ENCODE peak calls at places on chromosomes 13 and 19, in eight cellular contexts. C, O, D, Z, H, I, U and R are unnamed samples.
A peak's percentile ranks its signal among the peaks of the same experiment; 100 is the strongest.

GRCh38 chr19:15048885-15049541 is at the start of gene CASP14:
- DNase-seq in O (no peak), Z (no peak), U (no peak), I (no peak), D (no peak), C (no peak), H (no peak), R (no peak)

GRCh38 chr13:112233256-112233655 is 142.9 kb upstream of the SPACA7 start:
- DNase-seq in Z (no peak), D (peak; percentile 60), I (no peak), U (no peak), H (no peak), O (no peak), C (no peak), R (no peak)

GRCh38 chr19:27993619-27994018 is 1219.3 kb downstream of the UQCRFS1 start:
- DNase-seq in I (no peak), Z (no peak), O (no peak), C (no peak), D (no peak), U (no peak), H (no peak), R (no peak)

GRCh38 chr19:3250675-3251074 is 26.2 kb downstream of the CELF5 start:
- DNase-seq in O (no peak), C (no peak), Z (peak; percentile 40), D (no peak), H (no peak), U (no peak), I (peak; percentile 14), R (no peak)

GRCh38 chr13:99806671-99807070 is 164.9 kb downstream of the ZIC5 start:
- DNase-seq in H (no peak), O (no peak), I (no peak), C (no peak), D (no peak), Z (no peak), U (no peak), R (no peak)

GRCh38 chr13:23695711-23696512 is 125.7 kb downstream of the TNFRSF19 start:
- DNase-seq in H (peak; percentile 72), O (no peak), C (no peak), Z (no peak), D (peak; percentile 90), I (no peak), U (peak; percentile 37), R (no peak)

GRCh38 chr19:679418-680286 is 3.5 kb downstream of the FSTL3 start:
- DNase-seq in H (peak; percentile 85), D (peak; percentile 92), Z (peak; percentile 67), O (no peak), U (peak; percentile 65), C (peak; percentile 80), I (peak; percentile 41), R (peak; percentile 88)

GRCh38 chr19:43789029-43789428 is 8.3 kb upstream of the KCNN4 start:
- DNase-seq in D (no peak), C (peak; percentile 56), H (no peak), I (no peak), Z (no peak), U (no peak), O (no peak), R (no peak)

GRCh38 chr19:3367572-3368440 is 1.4 kb downstream of the NFIC start:
- DNase-seq in C (no peak), I (no peak), H (peak; percentile 59), D (no peak), U (no peak), O (no peak), Z (peak; percentile 44), R (no peak)

GRCh38 chr19:52188822-52189744 is 769 bp upstream of the PPP2R1A start:
- DNase-seq in Z (no peak), C (no peak), I (peak; percentile 47), D (peak; percentile 95), O (no peak), U (no peak), H (peak; percentile 93), R (no peak)

GRCh38 chr19:17726136-17726741 is 7.0 kb downstream of the MAP1S start:
- DNase-seq in H (no peak), U (no peak), O (no peak), Z (no peak), I (no peak), C (no peak), D (peak; percentile 83), R (no peak)

GRCh38 chr13:78758549-78758948 is 99.6 kb upstream of the OBI1 start:
- DNase-seq in H (no peak), C (no peak), U (no peak), D (no peak), O (no peak), Z (no peak), I (no peak), R (no peak)

GRCh38 chr13:20227288-20227687 is 4.8 kb downstream of the GJB6 start:
- DNase-seq in I (no peak), U (no peak), O (no peak), D (no peak), H (no peak), Z (no peak), C (no peak), R (no peak)

DNA sequence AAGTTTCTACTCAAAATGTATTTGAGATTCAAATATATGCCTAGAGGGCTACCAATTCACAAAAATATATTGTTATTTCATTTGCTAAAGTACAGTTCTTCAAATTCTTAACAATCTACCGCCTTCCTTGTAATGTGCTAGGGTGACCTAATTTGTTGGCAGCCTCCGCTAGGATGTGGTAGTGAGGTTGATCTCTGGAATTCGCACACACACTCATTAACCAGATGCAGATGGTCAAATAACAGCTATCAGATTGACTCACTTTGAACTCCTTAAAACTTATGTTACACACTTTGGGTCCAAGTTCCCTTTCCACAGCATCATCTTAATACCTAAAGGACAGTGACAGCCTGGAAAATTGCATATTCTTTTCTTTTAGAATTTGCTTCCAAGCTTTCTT is 367.3 kb downstream of the DCT start:
- DNase-seq in Z (peak; percentile 8), C (peak; percentile 98), D (no peak), U (peak; percentile 6), H (no peak), O (peak; percentile 19), I (peak; percentile 40), R (peak; percentile 66)
- H3K4me3 ChIP-seq in Z (no peak overlapping the region), C (no peak overlapping the region), D (no peak overlapping the region), U (no peak overlapping the region), H (no peak overlapping the region), O (no peak overlapping the region), I (no peak overlapping the region), R (no peak overlapping the region)

GRCh38 chr19:13838071-13838942 is 38.6 kb upstream of the NANOS3 start:
- DNase-seq in Z (no peak), O (no peak), D (no peak), I (no peak), U (no peak), H (no peak), C (no peak), R (no peak)

GRCh38 chr19:13833330-13834265 is 38.4 kb downstream of the ZSWIM4 start:
- DNase-seq in I (peak; percentile 92), U (peak; percentile 96), Z (peak; percentile 96), D (peak; percentile 99), C (peak; percentile 86), O (peak; percentile 92), H (peak; percentile 98), R (peak; percentile 83)

GRCh38 chr19:13834308-13834790 is 39.1 kb downstream of the ZSWIM4 start:
- DNase-seq in O (peak; percentile 19), Z (no peak), I (no peak), D (no peak), U (no peak), C (peak; percentile 76), H (no peak), R (peak; percentile 68)

GRCh38 chr19:13838943-13839192 is 38.1 kb upstream of the NANOS3 start:
- DNase-seq in I (no peak), U (no peak), C (no peak), H (no peak), Z (no peak), D (peak; percentile 93), O (no peak), R (peak; percentile 96)

GRCh38 chr19:13835791-13836723 is 40.8 kb downstream of the ZSWIM4 start:
- DNase-seq in U (no peak), Z (no peak), I (no peak), D (peak; percentile 87), O (peak; percentile 24), H (peak; percentile 81), C (no peak), R (peak; percentile 84)
- H3K27ac ChIP-seq in U (peak overlapping the region; percentile 100), Z (peak overlapping the region; percentile 95), I (peak overlapping the region; percentile 25), D (peak overlapping the region; percentile 100), O (no peak overlapping the region), H (peak overlapping the region; percentile 100), C (peak overlapping the region; percentile 79), R (peak overlapping the region; percentile 99)

DNA sequence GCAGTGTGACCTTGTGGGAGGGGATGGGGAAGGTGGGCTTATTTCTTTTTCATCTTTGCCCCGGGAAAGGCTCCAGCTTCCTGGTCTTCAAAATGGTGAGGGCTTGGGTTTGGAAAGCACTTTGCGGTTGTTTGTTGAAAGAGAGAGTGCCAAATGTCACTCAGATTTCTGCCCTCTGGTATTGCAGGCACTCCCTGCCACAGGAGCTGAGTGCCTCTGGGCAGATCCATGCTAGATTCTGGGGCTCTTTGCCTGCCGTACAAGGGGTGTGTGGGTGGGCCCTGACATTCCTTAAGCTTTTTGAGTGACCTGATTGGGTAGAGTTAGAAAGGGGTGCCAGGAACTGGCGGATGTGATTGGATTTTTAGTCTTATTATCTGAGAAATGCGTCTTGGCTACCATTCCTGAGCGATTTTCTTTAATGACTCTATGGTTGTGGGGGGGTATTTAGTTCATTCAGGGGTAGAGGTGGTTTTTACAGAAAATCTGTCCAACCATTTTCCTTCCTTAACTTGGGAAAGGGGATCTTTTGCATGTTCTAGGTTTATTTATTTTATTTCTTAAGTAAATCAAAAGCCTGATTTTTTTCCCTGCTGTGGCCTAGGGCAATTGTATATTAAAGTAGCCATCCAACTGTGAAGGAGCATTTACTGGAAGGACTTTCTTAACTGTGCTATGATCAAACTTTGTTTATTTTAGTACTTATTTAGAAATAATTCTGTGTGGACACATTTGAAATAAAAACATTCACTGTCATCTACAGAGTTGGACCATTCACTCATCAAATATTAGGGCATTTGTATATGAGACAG is 3.2 kb downstream of the ARHGAP35 start:
- DNase-seq in U (no peak), O (no peak), C (peak; percentile 61), D (no peak), Z (peak; percentile 51), H (no peak), I (no peak), R (no peak)
- H3K4me1 ChIP-seq in U (peaks cover 14% of the 10 kb centered on the region), O (peaks cover 24% of the 10 kb centered on the region), C (peaks cover 23% of the 10 kb centered on the region), D (peaks cover 84% of the 10 kb centered on the region), Z (peaks cover 75% of the 10 kb centered on the region), H (peaks cover 64% of the 10 kb centered on the region), I (peaks cover 74% of the 10 kb centered on the region), R (peaks cover 12% of the 10 kb centered on the region)

GRCh38 chr13:91349992-91350911 is 2.8 kb downstream of the MIR17HG start:
- DNase-seq in O (no peak), Z (no peak), C (no peak), U (no peak), I (no peak), H (no peak), D (no peak), R (no peak)

GRCh38 chr13:91348906-91349435 is 1.5 kb downstream of the MIR17HG start:
- DNase-seq in C (peak; percentile 79), I (peak; percentile 97), H (peak; percentile 96), D (peak; percentile 98), O (peak; percentile 90), Z (peak; percentile 97), U (peak; percentile 93), R (peak; percentile 41)

GRCh38 chr13:91351123-91351522 is 3.6 kb downstream of the MIR17HG start:
- DNase-seq in D (no peak), C (no peak), U (no peak), H (no peak), O (no peak), I (no peak), Z (no peak), R (no peak)

GRCh38 chr13:91353494-91353893 is 6.0 kb downstream of the MIR17HG start:
- DNase-seq in H (no peak), C (no peak), I (no peak), Z (no peak), O (no peak), U (no peak), D (no peak), R (no peak)

GRCh38 chr13:91351980-91352379 is 4.5 kb downstream of the MIR17HG start:
- DNase-seq in I (no peak), C (no peak), O (no peak), H (no peak), D (no peak), Z (no peak), U (no peak), R (no peak)
- H3K4me3 ChIP-seq in I (no peak overlapping the region), C (no peak overlapping the region), O (no peak overlapping the region), H (no peak overlapping the region), D (no peak overlapping the region), Z (no peak overlapping the region), U (no peak overlapping the region), R (no peak overlapping the region)